ENCODE peak calls at places on chromosome 17, in seven cellular contexts. One of them, this sample, is unnamed.

GRCh38 chr17:50588391-50589111 is 28.0 kb downstream of the CACNA1G start:
- DNase-seq in GM12892: no peak
- DNase-seq in GM12878: no peak
- DNase-seq in SK-N-SH: no peak
- DNase-seq in H1: no peak
- DNase-seq in HepG2: no peak
- DNase-seq in K562: no peak
- DNase-seq in this sample: no peak

GRCh38 chr17:40356906-40357861 is 7.4 kb downstream of the GJD3 start:
- DNase-seq in GM12878: no peak
- DNase-seq in HepG2: no peak
- DNase-seq in K562: no peak
- DNase-seq in SK-N-SH: no peak
- DNase-seq in H1: no peak
- DNase-seq in GM12892: peak; percentile 19
- DNase-seq in this sample: no peak

GRCh38 chr17:42659079-42659931 is at the start of gene TUBG2:
- DNase-seq in GM12878: no peak
- DNase-seq in SK-N-SH: peak; percentile 98
- DNase-seq in HepG2: peak; percentile 92
- DNase-seq in K562: no peak
- DNase-seq in GM12892: peak; percentile 86
- DNase-seq in H1: peak; percentile 89
- DNase-seq in this sample: peak; percentile 81

GRCh38 chr17:11282586-11282985 is 41.6 kb downstream of the SHISA6 start:
- DNase-seq in SK-N-SH: no peak
- DNase-seq in HepG2: no peak
- DNase-seq in GM12892: no peak
- DNase-seq in H1: no peak
- DNase-seq in GM12878: no peak
- DNase-seq in K562: no peak
- DNase-seq in this sample: no peak

GRCh38 chr17:57986841-57987581 is 1.0 kb downstream of the VEZF1 start:
- DNase-seq in SK-N-SH: no peak
- DNase-seq in GM12892: no peak
- DNase-seq in H1: no peak
- DNase-seq in HepG2: peak; percentile 89
- DNase-seq in GM12878: no peak
- DNase-seq in K562: no peak
- DNase-seq in this sample: no peak

GRCh38 chr17:50209472-50210248 is 8.2 kb upstream of the COL1A1 start:
- DNase-seq in H1: no peak
- DNase-seq in HepG2: no peak
- DNase-seq in GM12878: no peak
- DNase-seq in SK-N-SH: peak; percentile 96
- DNase-seq in K562: peak; percentile 78
- DNase-seq in GM12892: no peak
- DNase-seq in this sample: no peak

GRCh38 chr17:15999974-16000827 is 577 bp downstream of the TTC19 start:
- DNase-seq in K562: no peak
- DNase-seq in GM12892: no peak
- DNase-seq in H1: no peak
- DNase-seq in HepG2: peak; percentile 15
- DNase-seq in GM12878: no peak
- DNase-seq in SK-N-SH: no peak
- DNase-seq in this sample: no peak

GRCh38 chr17:69967910-69968411 is 107.1 kb upstream of the KCNJ16 start:
- DNase-seq in H1: no peak
- DNase-seq in GM12878: no peak
- DNase-seq in HepG2: no peak
- DNase-seq in SK-N-SH: no peak
- DNase-seq in GM12892: no peak
- DNase-seq in K562: no peak
- DNase-seq in this sample: no peak

GRCh38 chr17:13939222-13939621 is 130.1 kb upstream of the COX10 start:
- DNase-seq in K562: no peak
- DNase-seq in SK-N-SH: no peak
- DNase-seq in GM12892: no peak
- DNase-seq in H1: no peak
- DNase-seq in GM12878: no peak
- DNase-seq in HepG2: no peak
- DNase-seq in this sample: no peak

GRCh38 chr17:2107050-2107449 is 52.1 kb downstream of the HIC1 start:
- DNase-seq in HepG2: no peak
- DNase-seq in K562: no peak
- DNase-seq in GM12892: no peak
- DNase-seq in SK-N-SH: no peak
- DNase-seq in GM12878: no peak
- DNase-seq in H1: no peak
- DNase-seq in this sample: no peak

GRCh38 chr17:55426851-55427586 is 5.4 kb upstream of the MMD start:
- DNase-seq in GM12878: no peak
- DNase-seq in GM12892: no peak
- DNase-seq in K562: no peak
- DNase-seq in HepG2: no peak
- DNase-seq in SK-N-SH: no peak
- DNase-seq in H1: no peak
- DNase-seq in this sample: no peak

GRCh38 chr17:35256629-35257028 is 13.8 kb downstream of the SLFN5 start:
- DNase-seq in HepG2: no peak
- DNase-seq in H1: no peak
- DNase-seq in SK-N-SH: no peak
- DNase-seq in K562: no peak
- DNase-seq in GM12878: no peak
- DNase-seq in GM12892: no peak
- DNase-seq in this sample: no peak

GRCh38 chr17:8630802-8631553 is 453 bp upstream of the MYH10 start:
- DNase-seq in SK-N-SH: peak; percentile 98
- DNase-seq in HepG2: peak; percentile 99
- DNase-seq in K562: peak; percentile 93
- DNase-seq in GM12892: peak; percentile 98
- DNase-seq in H1: peak; percentile 99
- DNase-seq in GM12878: peak; percentile 82
- DNase-seq in this sample: peak; percentile 97

GRCh38 chr17:2011421-2012371 is 13.4 kb downstream of the RTN4RL1 start:
- DNase-seq in SK-N-SH: no peak
- DNase-seq in K562: no peak
- DNase-seq in HepG2: no peak
- DNase-seq in GM12878: no peak
- DNase-seq in GM12892: no peak
- DNase-seq in H1: no peak
- DNase-seq in this sample: no peak

GRCh38 chr17:1709971-1710806 is at the start of gene TLCD2:
- DNase-seq in H1: no peak
- DNase-seq in HepG2: no peak
- DNase-seq in GM12892: no peak
- DNase-seq in GM12878: no peak
- DNase-seq in K562: peak; percentile 64
- DNase-seq in SK-N-SH: peak; percentile 87
- DNase-seq in this sample: no peak

GRCh38 chr17:19724501-19725420 is 8.4 kb upstream of the SLC47A2 start:
- DNase-seq in GM12892: no peak
- DNase-seq in H1: no peak
- DNase-seq in GM12878: no peak
- DNase-seq in K562: no peak
- DNase-seq in HepG2: no peak
- DNase-seq in SK-N-SH: no peak
- DNase-seq in this sample: peak; percentile 59

GRCh38 chr17:65638221-65638940 is 76.9 kb upstream of the AXIN2 start:
- DNase-seq in H1: no peak
- DNase-seq in GM12892: no peak
- DNase-seq in SK-N-SH: no peak
- DNase-seq in HepG2: peak; percentile 53
- DNase-seq in GM12878: no peak
- DNase-seq in K562: no peak
- DNase-seq in this sample: no peak

GRCh38 chr17:52024296-52024870 is 134.1 kb downstream of the CA10 start:
- DNase-seq in K562: no peak
- DNase-seq in SK-N-SH: peak; percentile 6
- DNase-seq in HepG2: no peak
- DNase-seq in GM12892: no peak
- DNase-seq in H1: no peak
- DNase-seq in GM12878: no peak
- DNase-seq in this sample: no peak

GRCh38 chr17:18094409-18094807 is 6.7 kb downstream of the DRG2 start:
- DNase-seq in H1: no peak
- DNase-seq in GM12878: no peak
- DNase-seq in GM12892: no peak
- DNase-seq in K562: no peak
- DNase-seq in HepG2: no peak
- DNase-seq in SK-N-SH: no peak
- DNase-seq in this sample: no peak

GRCh38 chr17:12963505-12963904 is 54.3 kb downstream of the ELAC2 start:
- DNase-seq in GM12878: no peak
- DNase-seq in GM12892: no peak
- DNase-seq in K562: no peak
- DNase-seq in SK-N-SH: no peak
- DNase-seq in H1: no peak
- DNase-seq in HepG2: no peak
- DNase-seq in this sample: no peak

GRCh38 chr17:58330997-58331814 is 2.6 kb upstream of the TSPOAP1 start:
- DNase-seq in SK-N-SH: peak; percentile 20
- DNase-seq in GM12878: no peak
- DNase-seq in K562: peak; percentile 75
- DNase-seq in HepG2: no peak
- DNase-seq in GM12892: peak; percentile 29
- DNase-seq in H1: no peak
- DNase-seq in this sample: no peak

GRCh38 chr17:1095853-1096675 is 83.7 kb downstream of the ABR start:
- DNase-seq in K562: no peak
- DNase-seq in SK-N-SH: no peak
- DNase-seq in GM12892: no peak
- DNase-seq in GM12878: no peak
- DNase-seq in HepG2: no peak
- DNase-seq in H1: no peak
- DNase-seq in this sample: no peak

GRCh38 chr17:142876-143784 is 5.8 kb downstream of the SCGB1C2 start:
- DNase-seq in GM12878: no peak
- DNase-seq in HepG2: no peak
- DNase-seq in GM12892: no peak
- DNase-seq in K562: no peak
- DNase-seq in SK-N-SH: no peak
- DNase-seq in H1: no peak
- DNase-seq in this sample: no peak

GRCh38 chr17:79671387-79671752 is 59.4 kb upstream of the ENPP7 start:
- DNase-seq in GM12878: no peak
- DNase-seq in SK-N-SH: no peak
- DNase-seq in HepG2: no peak
- DNase-seq in K562: no peak
- DNase-seq in H1: no peak
- DNase-seq in GM12892: no peak
- DNase-seq in this sample: no peak

GRCh38 chr17:31499771-31500554 is 108.5 kb downstream of the RAB11FIP4 start:
- DNase-seq in GM12878: no peak
- DNase-seq in HepG2: peak; percentile 91
- DNase-seq in GM12892: no peak
- DNase-seq in K562: no peak
- DNase-seq in H1: no peak
- DNase-seq in SK-N-SH: peak; percentile 81
- DNase-seq in this sample: no peak

GRCh38 chr17:6477831-6478383 is 33.7 kb downstream of the PIMREG start:
- DNase-seq in K562: no peak
- DNase-seq in GM12878: no peak
- DNase-seq in H1: no peak
- DNase-seq in GM12892: no peak
- DNase-seq in HepG2: no peak
- DNase-seq in SK-N-SH: no peak
- DNase-seq in this sample: no peak

GRCh38 chr17:47742319-47743181 is 9.5 kb downstream of the TBX21 start:
- DNase-seq in K562: peak; percentile 80
- DNase-seq in HepG2: peak; percentile 35
- DNase-seq in H1: no peak
- DNase-seq in GM12892: peak; percentile 38
- DNase-seq in GM12878: no peak
- DNase-seq in SK-N-SH: peak; percentile 95
- DNase-seq in this sample: no peak

DNA sequence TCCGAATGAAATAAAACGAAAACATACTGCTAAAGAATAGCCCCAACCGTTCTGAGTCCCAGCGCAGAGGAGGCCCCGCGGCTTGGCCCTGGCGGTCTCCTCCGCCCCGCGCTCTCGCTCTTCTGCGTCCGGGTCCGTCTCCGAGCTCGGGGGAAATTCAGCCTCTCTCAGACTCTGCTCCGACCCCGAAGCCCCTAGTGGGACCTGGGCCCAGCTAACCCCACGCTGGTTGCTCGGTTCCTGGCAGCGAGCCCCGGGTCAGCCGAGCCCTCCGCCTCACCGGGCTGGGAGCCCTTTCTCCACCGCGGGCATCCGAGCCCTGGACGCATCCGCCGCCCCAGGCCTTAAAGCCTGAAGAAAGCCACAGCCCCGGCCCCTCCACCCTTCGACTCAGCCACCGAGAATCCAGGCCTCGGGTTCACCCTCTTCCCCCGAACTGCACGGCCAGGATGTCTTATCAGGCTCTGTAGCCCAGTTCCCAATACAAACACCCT is 1.2 kb downstream of the TBX2 start:
- DNase-seq in GM12892: no peak
- DNase-seq in HepG2: no peak
- DNase-seq in K562: no peak
- DNase-seq in H1: no peak
- DNase-seq in GM12878: no peak
- DNase-seq in SK-N-SH: peak; percentile 77
- DNase-seq in this sample: no peak
- TF ChIP-seq TAF1 in GM12892: no peak
- TF ChIP-seq TAF1 in HepG2: peak; percentile 5
- TF ChIP-seq TAF1 in K562: no peak
- TF ChIP-seq TAF1 in H1: no peak
- TF ChIP-seq TAF1 in GM12878: no peak
- TF ChIP-seq TAF1 in SK-N-SH: no peak
- TF ChIP-seq TAF1 in this sample: no peak

GRCh38 chr17:38741443-38741842 is 6.7 kb downstream of the PCGF2 start:
- DNase-seq in GM12878: no peak
- DNase-seq in HepG2: no peak
- DNase-seq in GM12892: no peak
- DNase-seq in K562: no peak
- DNase-seq in H1: no peak
- DNase-seq in SK-N-SH: no peak
- DNase-seq in this sample: no peak
- TF ChIP-seq TAF1 in GM12878: no peak
- TF ChIP-seq TAF1 in HepG2: no peak
- TF ChIP-seq TAF1 in GM12892: no peak
- TF ChIP-seq TAF1 in K562: no peak
- TF ChIP-seq TAF1 in H1: no peak
- TF ChIP-seq TAF1 in SK-N-SH: no peak
- TF ChIP-seq TAF1 in this sample: no peak

GRCh38 chr17:63486317-63487013 is 9.6 kb downstream of the ACE start:
- DNase-seq in GM12892: peak; percentile 27
- DNase-seq in H1: no peak
- DNase-seq in GM12878: no peak
- DNase-seq in HepG2: no peak
- DNase-seq in SK-N-SH: peak; percentile 24
- DNase-seq in K562: no peak
- DNase-seq in this sample: no peak
- TF ChIP-seq TAF1 in GM12892: no peak
- TF ChIP-seq TAF1 in H1: no peak
- TF ChIP-seq TAF1 in GM12878: no peak
- TF ChIP-seq TAF1 in HepG2: no peak
- TF ChIP-seq TAF1 in SK-N-SH: no peak
- TF ChIP-seq TAF1 in K562: no peak
- TF ChIP-seq TAF1 in this sample: no peak

GRCh38 chr17:76053230-76054111 is 18.8 kb downstream of the SRP68 start:
- DNase-seq in K562: no peak
- DNase-seq in SK-N-SH: no peak
- DNase-seq in GM12892: no peak
- DNase-seq in GM12878: no peak
- DNase-seq in HepG2: no peak
- DNase-seq in H1: no peak
- DNase-seq in this sample: no peak
- TF ChIP-seq TAF1 in K562: no peak
- TF ChIP-seq TAF1 in SK-N-SH: no peak
- TF ChIP-seq TAF1 in GM12892: no peak
- TF ChIP-seq TAF1 in GM12878: no peak
- TF ChIP-seq TAF1 in HepG2: no peak
- TF ChIP-seq TAF1 in H1: no peak
- TF ChIP-seq TAF1 in this sample: no peak